ENCODE peak calls at places on chromosomes 13 and 19, in four cellular contexts. F, N, V and Q are unnamed samples. For H3K4me1, the result is how much of the 10 kb centered on the place peaks cover.

GRCh38 chr19:30229524-30230174 is 142.5 kb upstream of the ZNF536 start:
- DNase-seq in F (no peak), N (no peak), V (no peak), Q (no peak)

GRCh38 chr13:35157143-35157755 is 215.2 kb downstream of the NBEA start:
- DNase-seq in F (peak), N (peak), V (peak), Q (no peak)

GRCh38 chr13:25678398-25678797 is 306.6 kb downstream of the ATP8A2 start:
- DNase-seq in F (peak), N (peak), V (no peak), Q (no peak)

GRCh38 chr19:49497047-49497789 is 984 bp downstream of the RPS11 start:
- DNase-seq in F (peak), N (peak), V (peak), Q (no peak)

GRCh38 chr13:24251525-24251924 is 57.9 kb upstream of the C1QTNF9 start:
- DNase-seq in F (no peak), N (peak), V (no peak), Q (no peak)

GRCh38 chr19:5030822-5031221 is 61.9 kb downstream of the KDM4B start:
- DNase-seq in F (no peak), N (no peak), V (no peak), Q (no peak)

GRCh38 chr13:45205124-45205523 is 4.3 kb upstream of the KCTD4 start:
- DNase-seq in F (no peak), N (no peak), V (no peak), Q (no peak)

GRCh38 chr13:82719987-82720386 is 1162.3 kb downstream of the SLITRK1 start:
- DNase-seq in F (no peak), N (no peak), V (no peak), Q (no peak)

GRCh38 chr13:88051746-88052482 is 380.7 kb downstream of the SLITRK5 start:
- DNase-seq in F (no peak), N (no peak), V (no peak), Q (no peak)

GRCh38 chr13:36815069-36815468 is 4.0 kb upstream of the RFXAP start:
- DNase-seq in F (no peak), N (no peak), V (no peak), Q (no peak)

GRCh38 chr13:26956532-26957142 is 196.1 kb upstream of the GPR12 start:
- DNase-seq in F (peak), N (peak), V (no peak), Q (no peak)

GRCh38 chr13:24630851-24631341 is 49.3 kb upstream of the ATP12A start:
- DNase-seq in F (no peak), N (no peak), V (peak), Q (no peak)

GRCh38 chr19:17352608-17353280 is 15.4 kb downstream of the GTPBP3 start:
- DNase-seq in F (no peak), N (no peak), V (peak), Q (no peak)

GRCh38 chr19:30223866-30224688 is 148.1 kb upstream of the ZNF536 start:
- DNase-seq in F (no peak), N (no peak), V (no peak), Q (no peak)

GRCh38 chr13:20197361-20197834 is 4.7 kb upstream of the GJB2 start:
- DNase-seq in F (peak), N (no peak), V (peak), Q (no peak)

GRCh38 chr19:5536337-5536894 is 31.3 kb downstream of the TINCR start:
- DNase-seq in F (peak), N (no peak), V (peak), Q (no peak)

GRCh38 chr13:59103004-59103768 is 1060.5 kb downstream of the DIAPH3 start:
- DNase-seq in F (no peak), N (no peak), V (peak), Q (no peak)

GRCh38 chr13:20824762-20825161 is 51.0 kb upstream of the EEF1AKMT1 start:
- DNase-seq in F (no peak), N (no peak), V (no peak), Q (no peak)

GRCh38 chr13:97659602-97660001 is 225.6 kb downstream of the RAP2A start:
- DNase-seq in F (peak), N (no peak), V (peak), Q (no peak)

GRCh38 chr13:49997935-49998334 is 1.1 kb downstream of the TRIM13 start:
- DNase-seq in F (peak), N (no peak), V (peak), Q (no peak)

GRCh38 chr19:47518139-47518538 is 3.3 kb upstream of the NAPA start:
- DNase-seq in F (no peak), N (peak), V (no peak), Q (no peak)

GRCh38 chr13:29817604-29818378 is 32.6 kb downstream of the UBL3 start:
- DNase-seq in F (no peak), N (no peak), V (no peak), Q (no peak)

GRCh38 chr13:41649659-41650058 is 192.3 kb downstream of the RGCC start:
- DNase-seq in F (no peak), N (no peak), V (peak), Q (no peak)

GRCh38 chr13:24618219-24618955 is 61.8 kb upstream of the ATP12A start:
- DNase-seq in F (peak), N (peak), V (no peak), Q (no peak)

GRCh38 chr19:13060964-13061927 is 41.4 kb downstream of the LYL1 start:
- DNase-seq in F (peak), N (peak), V (peak), Q (peak)

GRCh38 chr19:13064092-13064489 is 38.6 kb downstream of the LYL1 start:
- DNase-seq in F (no peak), N (no peak), V (no peak), Q (no peak)

GRCh38 chr19:13063461-13064091 is 39.1 kb downstream of the LYL1 start:
- DNase-seq in F (no peak), N (no peak), V (no peak), Q (peak)

GRCh38 chr19:13060233-13060963 is 42.3 kb downstream of the LYL1 start:
- DNase-seq in F (no peak), N (peak), V (peak), Q (no peak)

DNA sequence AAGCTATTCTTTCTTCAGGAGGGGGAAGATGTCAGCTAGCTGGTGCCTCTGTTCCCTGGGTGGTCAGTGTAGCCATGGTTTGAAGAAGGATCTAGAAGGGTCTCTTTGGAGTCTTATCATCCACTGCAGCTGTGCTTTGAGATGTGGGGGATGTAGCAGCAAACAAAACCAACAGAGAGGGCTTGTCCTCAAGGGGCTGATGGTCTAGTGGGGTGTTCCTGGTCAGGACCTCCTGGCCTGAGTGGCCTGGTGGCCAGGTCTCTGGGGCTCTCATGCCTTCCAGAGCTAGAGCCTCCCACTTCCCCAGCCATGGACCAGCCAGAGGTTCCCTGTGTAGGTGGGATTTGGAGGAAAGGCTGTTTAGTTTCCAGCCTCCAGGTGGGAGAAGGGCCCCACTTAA is 40.3 kb downstream of the LYL1 start:
- DNase-seq in F (no peak), N (no peak), V (no peak), Q (no peak)
- H3K4me1 ChIP-seq in F (under half), N (half or more), V (under half), Q (under half)

GRCh38 chr19:18427752-18428131 is 8.5 kb downstream of the SSBP4 start:
- DNase-seq in F (no peak), N (no peak), V (no peak), Q (no peak)
- H3K4me1 ChIP-seq in F (under half), N (under half), V (under half), Q (under half)

GRCh38 chr13:100436099-100436498 is 152.5 kb downstream of the GGACT start:
- DNase-seq in F (peak), N (peak), V (no peak), Q (no peak)
- H3K4me1 ChIP-seq in F (under half), N (under half), V (under half), Q (under half)

DNA sequence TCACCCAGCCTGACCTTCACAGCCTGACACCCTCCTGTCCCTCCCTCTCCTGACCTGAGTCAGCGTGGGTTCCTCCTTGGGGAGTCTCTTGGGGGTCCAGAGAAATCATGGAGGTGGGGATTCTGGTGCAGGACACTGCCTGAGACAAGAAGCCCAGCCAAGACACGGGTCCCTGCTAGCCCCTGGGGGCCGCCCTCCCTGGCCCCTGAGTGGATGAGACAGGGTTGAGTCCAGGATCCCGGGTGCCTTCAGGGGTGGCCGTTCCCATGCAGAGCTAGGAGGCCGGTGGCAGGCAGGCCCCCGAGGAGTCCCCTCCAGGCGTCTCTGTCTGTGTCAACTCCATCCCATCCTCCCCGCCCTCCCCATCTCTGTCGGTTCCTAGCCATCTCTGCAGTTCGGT is 1.6 kb downstream of the MAP2K7 start:
- DNase-seq in F (no peak), N (peak), V (no peak), Q (no peak)
- H3K4me1 ChIP-seq in F (under half), N (under half), V (under half), Q (under half)

GRCh38 chr19:15280915-15281683 is 48.9 kb upstream of the EPHX3 start:
- DNase-seq in F (peak), N (peak), V (peak), Q (peak)

GRCh38 chr19:15279326-15279904 is 47.2 kb upstream of the EPHX3 start:
- DNase-seq in F (no peak), N (no peak), V (no peak), Q (no peak)

GRCh38 chr19:15274477-15274876 is 42.2 kb upstream of the EPHX3 start:
- DNase-seq in F (no peak), N (no peak), V (no peak), Q (no peak)

GRCh38 chr19:15280048-15280725 is 47.9 kb upstream of the EPHX3 start:
- DNase-seq in F (no peak), N (no peak), V (no peak), Q (peak)

GRCh38 chr19:15276620-15277019 is 44.4 kb upstream of the EPHX3 start:
- DNase-seq in F (no peak), N (no peak), V (no peak), Q (no peak)
- H3K4me1 ChIP-seq in F (under half), N (half or more), V (under half), Q (half or more)

DNA sequence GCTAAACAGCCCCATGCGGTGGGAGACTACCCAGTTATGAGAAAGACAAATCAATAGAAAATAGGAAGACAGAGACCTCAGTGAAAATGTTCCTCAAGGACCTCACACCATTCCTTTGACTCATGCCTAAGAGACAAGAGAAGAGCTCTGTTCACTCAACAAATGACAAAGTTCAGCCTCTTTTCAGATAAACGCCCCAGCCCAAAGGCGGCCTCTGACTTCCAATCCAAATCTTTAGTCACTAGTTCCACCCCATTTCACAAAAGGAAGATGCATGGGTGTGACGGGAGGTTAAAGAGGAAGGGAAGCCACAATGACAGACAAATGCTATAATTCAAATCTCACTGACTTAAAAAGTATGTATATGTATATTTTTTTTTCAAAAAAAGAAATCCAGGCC is 8.1 kb downstream of the CARS2 start:
- DNase-seq in F (no peak), N (no peak), V (no peak), Q (no peak)
- H3K4me1 ChIP-seq in F (under half), N (under half), V (under half), Q (under half)

GRCh38 chr19:1911098-1911497 is 5.9 kb downstream of the ADAT3 start:
- DNase-seq in F (no peak), N (no peak), V (no peak), Q (no peak)
- H3K4me1 ChIP-seq in F (under half), N (half or more), V (under half), Q (under half)

GRCh38 chr19:798415-799075 is 1.3 kb downstream of the PTBP1 start:
- DNase-seq in F (peak), N (peak), V (no peak), Q (no peak)
- H3K4me1 ChIP-seq in F (under half), N (half or more), V (under half), Q (under half)

GRCh38 chr19:40272261-40272660 is 12.9 kb downstream of the AKT2 start:
- DNase-seq in F (no peak), N (no peak), V (no peak), Q (no peak)

GRCh38 chr19:40273469-40274360 is 11.4 kb downstream of the AKT2 start:
- DNase-seq in F (no peak), N (no peak), V (no peak), Q (no peak)

GRCh38 chr19:40277356-40277755 is 7.8 kb downstream of the AKT2 start:
- DNase-seq in F (no peak), N (no peak), V (no peak), Q (peak)

GRCh38 chr19:40271706-40272105 is 13.4 kb downstream of the AKT2 start:
- DNase-seq in F (no peak), N (no peak), V (no peak), Q (no peak)

DNA sequence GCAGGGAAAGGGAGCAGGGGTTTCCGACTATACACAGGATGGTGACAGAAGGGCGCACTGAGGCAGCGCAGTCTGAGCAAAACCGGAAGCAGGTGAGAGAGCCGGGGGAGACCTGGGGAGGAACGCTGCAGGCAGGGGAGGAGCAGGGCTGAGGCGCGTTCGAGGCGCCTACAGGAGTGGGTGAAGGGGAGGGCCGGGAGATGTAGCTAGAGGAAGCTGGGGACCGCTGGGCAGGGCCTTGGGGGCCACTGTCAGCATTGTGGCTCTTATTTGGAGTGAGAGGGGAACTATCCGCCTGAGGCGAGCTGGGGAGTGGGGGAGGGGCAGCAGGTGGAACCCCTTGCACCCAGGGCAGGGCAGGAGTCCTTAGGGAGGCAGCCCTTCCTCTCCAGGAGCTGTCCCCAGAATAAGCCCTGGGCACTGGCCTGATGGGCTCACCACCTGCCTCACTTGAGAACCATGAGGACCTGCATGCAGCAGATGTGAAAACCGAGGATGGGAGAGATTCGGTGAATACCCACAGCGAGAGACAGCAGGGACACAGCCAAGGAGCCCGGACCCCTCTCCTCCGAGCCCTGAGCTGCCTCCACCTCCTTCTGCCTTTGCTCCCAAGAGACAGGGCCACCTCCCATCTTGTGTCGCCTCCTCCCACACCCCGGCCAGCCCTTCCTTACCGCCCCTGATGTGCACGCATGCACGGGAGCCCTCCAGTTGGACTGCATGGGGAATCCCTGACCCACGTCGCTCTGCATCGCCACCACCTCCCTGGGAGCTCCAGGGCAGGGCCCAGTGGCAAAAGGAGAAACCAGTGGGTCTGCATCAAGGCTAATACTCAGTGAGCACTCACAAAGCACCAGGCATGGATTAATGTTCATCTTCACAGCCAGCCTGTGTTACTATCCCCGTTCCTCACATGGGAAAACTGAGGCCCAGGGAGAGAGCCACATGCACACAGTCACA is 10.3 kb downstream of the AKT2 start:
- DNase-seq in F (no peak), N (no peak), V (no peak), Q (no peak)
- H3K4me1 ChIP-seq in F (under half), N (under half), V (under half), Q (under half)